ENCODE peak calls at places on chromosomes 3 and 15, in seven cellular contexts. L is HepG2, T is HCT116, U is H1, Z is SK-N-SH, E is GM12878, W is K562. A is an unnamed sample.

GRCh38 chr3:53236112-53236841 is 19.5 kb downstream of the TKT start:
- DNase-seq in L (peak), T (peak), U (no peak), Z (no peak), E (no peak), W (peak), A (peak)

GRCh38 chr3:159253860-159254259 is 452.0 kb downstream of the MFSD1 start:
- DNase-seq in L (no peak), T (no peak), U (no peak), Z (no peak), E (no peak), W (no peak), A (no peak)

GRCh38 chr3:122520861-122521260 is 6.1 kb upstream of the KPNA1 start:
- DNase-seq in L (peak), T (no peak), U (no peak), Z (no peak), E (no peak), W (no peak), A (no peak)

GRCh38 chr15:76460871-76461270 is 124.3 kb downstream of the ISL2 start:
- DNase-seq in L (no peak), T (no peak), U (no peak), Z (no peak), E (no peak), W (no peak), A (no peak)

GRCh38 chr15:72784233-72784876 is 797 bp upstream of the ADPGK start:
- DNase-seq in L (peak), T (peak), U (peak), Z (peak), E (peak), W (peak), A (peak)

GRCh38 chr15:52288051-52288942 is 7.3 kb downstream of the MYO5C start:
- DNase-seq in L (peak), T (no peak), U (peak), Z (no peak), E (no peak), W (no peak), A (peak)

GRCh38 chr3:37024092-37024491 is 30.8 kb downstream of the MLH1 start:
- DNase-seq in L (no peak), T (peak), U (no peak), Z (peak), E (no peak), W (no peak), A (no peak)

GRCh38 chr3:8650583-8651416 is 6.2 kb upstream of the SSUH2 start:
- DNase-seq in L (peak), T (no peak), U (no peak), Z (peak), E (no peak), W (no peak), A (peak)

GRCh38 chr3:174869448-174869847 is 10.3 kb downstream of the NAALADL2 start:
- DNase-seq in L (no peak), T (no peak), U (no peak), Z (no peak), E (no peak), W (no peak), A (no peak)

GRCh38 chr3:46184469-46184868 is 23.6 kb downstream of the CCR1 start:
- DNase-seq in L (no peak), T (peak), U (no peak), Z (no peak), E (no peak), W (no peak), A (no peak)

GRCh38 chr3:48464713-48465221 is 18.2 kb downstream of the ATRIP start:
- DNase-seq in L (no peak), T (no peak), U (no peak), Z (no peak), E (no peak), W (no peak), A (no peak)

GRCh38 chr3:186258968-186259367 is 103.1 kb downstream of the DGKG start:
- DNase-seq in L (no peak), T (no peak), U (no peak), Z (peak), E (no peak), W (no peak), A (no peak)
- TF ChIP-seq JUND in L (no peak), T (no peak), U (no peak), Z (no peak), E (no peak), W (no peak), A (no peak)

GRCh38 chr3:126850370-126851085 is 132.4 kb upstream of the PLXNA1 start:
- DNase-seq in L (peak), T (no peak), U (peak), Z (no peak), E (no peak), W (no peak), A (peak)
- TF ChIP-seq JUND in L (no peak), T (no peak), U (peak), Z (no peak), E (no peak), W (no peak), A (no peak)

DNA sequence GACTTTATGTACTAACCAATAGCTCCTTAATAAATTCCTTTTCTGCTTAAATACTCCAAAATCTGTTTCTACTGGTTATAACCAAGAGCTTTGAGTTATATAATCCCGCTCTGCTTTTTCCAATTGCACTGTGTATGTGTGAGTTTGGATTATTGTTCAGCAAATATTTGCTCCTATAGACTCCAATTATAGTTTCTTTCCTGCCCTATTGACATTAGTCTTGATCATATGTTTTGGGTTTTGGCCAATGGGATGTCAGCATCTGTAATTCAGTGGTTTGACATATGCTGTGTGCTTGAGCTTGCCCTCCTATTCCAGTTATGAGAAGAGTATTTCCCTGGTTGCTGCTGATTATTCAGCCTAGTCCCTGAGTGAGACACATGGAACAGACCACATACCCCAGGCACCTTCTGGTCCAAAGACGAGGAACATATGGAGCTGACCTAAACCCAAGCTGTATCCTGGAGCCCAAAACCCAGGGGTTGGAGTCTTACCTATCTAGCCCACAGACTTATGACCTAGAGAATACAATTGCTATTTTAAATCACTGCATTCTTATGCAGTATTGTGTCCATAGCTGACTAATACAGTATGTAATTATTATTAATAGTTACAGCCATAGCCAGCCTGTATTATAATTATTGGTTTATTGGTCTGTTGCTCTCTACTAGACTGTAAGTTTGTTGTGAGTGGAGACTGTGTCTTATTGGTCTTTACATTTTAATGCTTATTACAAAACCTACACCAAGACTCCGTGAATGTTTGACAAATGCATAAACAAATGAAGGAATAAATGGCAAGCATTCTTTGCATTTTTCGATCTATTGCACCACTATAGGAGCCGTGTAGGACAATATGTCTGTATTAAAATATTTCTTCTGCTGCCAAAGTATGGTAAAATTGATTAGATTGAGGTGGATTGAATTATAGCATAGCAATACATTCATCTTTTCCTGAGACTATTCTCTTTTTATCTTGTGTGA is 11.7 kb upstream of the ZNF280D start:
- DNase-seq in L (no peak), T (no peak), U (no peak), Z (no peak), E (no peak), W (no peak), A (no peak)
- TF ChIP-seq JUND in L (no peak), T (no peak), U (no peak), Z (no peak), E (no peak), W (no peak), A (no peak)

GRCh38 chr3:16906679-16907078 is 21.9 kb downstream of the PLCL2 start:
- DNase-seq in L (no peak), T (no peak), U (no peak), Z (no peak), E (no peak), W (peak), A (no peak)

GRCh38 chr3:16908408-16908807 is 23.7 kb downstream of the PLCL2 start:
- DNase-seq in L (no peak), T (no peak), U (no peak), Z (no peak), E (no peak), W (no peak), A (no peak)

GRCh38 chr3:16908006-16908405 is 23.3 kb downstream of the PLCL2 start:
- DNase-seq in L (no peak), T (no peak), U (no peak), Z (no peak), E (no peak), W (no peak), A (no peak)

GRCh38 chr3:16905704-16906103 is 20.9 kb downstream of the PLCL2 start:
- DNase-seq in L (no peak), T (no peak), U (no peak), Z (no peak), E (no peak), W (no peak), A (no peak)

GRCh38 chr3:16907245-16907644 is 22.5 kb downstream of the PLCL2 start:
- DNase-seq in L (no peak), T (no peak), U (no peak), Z (no peak), E (no peak), W (peak), A (no peak)
- TF ChIP-seq JUND in L (no peak), T (no peak), U (no peak), Z (no peak), E (no peak), W (no peak), A (no peak)

GRCh38 chr15:85311647-85312046 is 68.8 kb upstream of the AKAP13 start:
- DNase-seq in L (no peak), T (no peak), U (no peak), Z (no peak), E (no peak), W (no peak), A (no peak)
- TF ChIP-seq JUND in L (no peak), T (no peak), U (no peak), Z (no peak), E (no peak), W (no peak), A (no peak)

A was measured in T47D.